ENCODE peak calls at places on chromosomes 13 and 19, in ten cellular contexts. V, N, O, D, U, R, T, B, A and K are unnamed samples.
A peak's percentile ranks its signal among the peaks of the same experiment; 100 is the strongest.

GRCh38 chr13:23509781-23510543 is 60.2 kb upstream of the TNFRSF19 start:
- DNase-seq in T (no peak), A (peak; percentile 55), R (no peak), V (no peak), N (no peak), B (no peak), O (no peak), U (peak; percentile 19), D (no peak), K (no peak)

GRCh38 chr19:10290439-10290875 is 705 bp downstream of the ICAM5 start:
- DNase-seq in A (no peak), T (peak; percentile 15), B (no peak), D (peak; percentile 40), O (no peak), N (peak; percentile 75), U (peak; percentile 30), R (no peak), V (no peak), K (no peak)

GRCh38 chr19:44808463-44809371 is at the start of gene BCAM:
- DNase-seq in V (peak; percentile 71), D (peak; percentile 91), A (peak; percentile 85), U (peak; percentile 79), N (peak; percentile 90), R (peak; percentile 90), T (peak; percentile 70), B (no peak), O (peak; percentile 86), K (no peak)

GRCh38 chr19:16041571-16042386 is 34.5 kb upstream of the TPM4 start:
- DNase-seq in R (peak; percentile 84), D (peak; percentile 86), V (peak; percentile 79), T (peak; percentile 90), B (peak; percentile 45), N (peak; percentile 97), O (peak; percentile 85), A (peak; percentile 81), U (peak; percentile 92), K (peak; percentile 75)

GRCh38 chr13:22596157-22596863 is 584.5 kb upstream of the SGCG start:
- DNase-seq in N (no peak), R (no peak), B (no peak), O (no peak), A (no peak), D (no peak), V (no peak), U (no peak), T (no peak), K (no peak)

GRCh38 chr19:42540071-42540553 is 11.8 kb upstream of the CEACAM1 start:
- DNase-seq in R (no peak), T (no peak), N (peak; percentile 63), A (peak; percentile 31), O (no peak), D (peak; percentile 58), B (no peak), U (no peak), V (no peak), K (no peak)

GRCh38 chr13:87005511-87005910 is 665.7 kb upstream of the SLITRK5 start:
- DNase-seq in R (no peak), A (no peak), D (no peak), U (no peak), O (no peak), N (no peak), B (no peak), V (no peak), T (no peak), K (no peak)

GRCh38 chr13:112322562-112322961 is 53.6 kb upstream of the SPACA7 start:
- DNase-seq in R (no peak), V (no peak), D (no peak), T (no peak), A (no peak), O (no peak), U (no peak), N (no peak), B (no peak), K (no peak)

GRCh38 chr13:24148414-24149305 is 11.9 kb upstream of the SPATA13 start:
- DNase-seq in O (no peak), V (peak; percentile 36), B (no peak), R (no peak), U (peak; percentile 91), D (no peak), T (peak; percentile 62), A (peak; percentile 93), N (peak; percentile 89), K (no peak)

GRCh38 chr19:5916201-5916708 is 2.2 kb downstream of the CAPS start:
- DNase-seq in U (no peak), O (no peak), N (no peak), B (no peak), T (no peak), R (no peak), A (peak; percentile 38), D (no peak), V (no peak), K (no peak)

GRCh38 chr19:11535792-11536595 is 2.7 kb upstream of the CNN1 start:
- DNase-seq in A (peak; percentile 92), O (peak; percentile 95), R (peak; percentile 94), T (peak; percentile 93), U (peak; percentile 94), D (peak; percentile 97), B (peak; percentile 56), N (peak; percentile 97), V (peak; percentile 73), K (peak; percentile 96)

GRCh38 chr19:16001481-16002312 is 52.9 kb downstream of the OR10H4 start:
- DNase-seq in D (no peak), R (no peak), N (no peak), B (no peak), T (peak; percentile 21), U (peak; percentile 16), O (no peak), A (peak; percentile 80), V (peak; percentile 15), K (no peak)

GRCh38 chr19:7293795-7294570 is at the start of gene INSR:
- DNase-seq in D (peak; percentile 93), B (peak; percentile 53), T (peak; percentile 93), N (peak; percentile 95), A (peak; percentile 94), U (peak; percentile 85), O (peak; percentile 95), V (peak; percentile 87), R (peak; percentile 91), K (peak; percentile 48)

GRCh38 chr19:40550951-40551350 is 25.7 kb upstream of the SHKBP1 start:
- DNase-seq in O (no peak), B (no peak), V (no peak), R (no peak), A (no peak), N (peak; percentile 62), D (no peak), U (no peak), T (no peak), K (no peak)

GRCh38 chr13:51282322-51282721 is 57.2 kb upstream of the SERPINE3 start:
- DNase-seq in A (no peak), T (no peak), B (no peak), U (no peak), V (peak; percentile 26), D (no peak), R (peak; percentile 52), O (no peak), N (peak; percentile 44), K (no peak)
- TF ChIP-seq CTCF in A (no peak), T (no peak), B (no peak), U (no peak), V (no peak), D (no peak), R (no peak), O (no peak), N (no peak), K (no peak)

GRCh38 chr19:17340302-17340870 is 3.0 kb downstream of the GTPBP3 start:
- DNase-seq in V (no peak), R (no peak), A (no peak), T (peak; percentile 88), B (no peak), U (no peak), O (no peak), N (peak; percentile 91), D (peak; percentile 49), K (no peak)
- TF ChIP-seq CTCF in V (no peak), R (no peak), A (no peak), T (peak; percentile 26), B (no peak), U (no peak), O (no peak), N (no peak), D (no peak), K (no peak)

GRCh38 chr19:49016067-49016839 is 638 bp downstream of the LHB start:
- DNase-seq in T (no peak), A (no peak), R (no peak), O (no peak), B (no peak), U (no peak), N (no peak), V (no peak), D (no peak), K (no peak)

GRCh38 chr19:49017666-49018351 is 918 bp upstream of the LHB start:
- DNase-seq in N (peak; percentile 87), D (peak; percentile 79), R (peak; percentile 55), V (no peak), T (peak; percentile 49), A (peak; percentile 64), U (no peak), B (no peak), O (peak; percentile 80), K (peak; percentile 70)

GRCh38 chr19:49014870-49015255 is 2.0 kb downstream of the LHB start:
- DNase-seq in N (no peak), O (no peak), A (no peak), D (no peak), B (no peak), U (no peak), T (no peak), V (no peak), R (no peak), K (no peak)

GRCh38 chr19:49019242-49019932 is 2.5 kb upstream of the LHB start:
- DNase-seq in V (peak; percentile 69), O (peak; percentile 90), D (peak; percentile 77), N (peak; percentile 94), R (peak; percentile 69), T (peak; percentile 84), U (peak; percentile 70), A (peak; percentile 28), B (no peak), K (peak; percentile 69)

DNA sequence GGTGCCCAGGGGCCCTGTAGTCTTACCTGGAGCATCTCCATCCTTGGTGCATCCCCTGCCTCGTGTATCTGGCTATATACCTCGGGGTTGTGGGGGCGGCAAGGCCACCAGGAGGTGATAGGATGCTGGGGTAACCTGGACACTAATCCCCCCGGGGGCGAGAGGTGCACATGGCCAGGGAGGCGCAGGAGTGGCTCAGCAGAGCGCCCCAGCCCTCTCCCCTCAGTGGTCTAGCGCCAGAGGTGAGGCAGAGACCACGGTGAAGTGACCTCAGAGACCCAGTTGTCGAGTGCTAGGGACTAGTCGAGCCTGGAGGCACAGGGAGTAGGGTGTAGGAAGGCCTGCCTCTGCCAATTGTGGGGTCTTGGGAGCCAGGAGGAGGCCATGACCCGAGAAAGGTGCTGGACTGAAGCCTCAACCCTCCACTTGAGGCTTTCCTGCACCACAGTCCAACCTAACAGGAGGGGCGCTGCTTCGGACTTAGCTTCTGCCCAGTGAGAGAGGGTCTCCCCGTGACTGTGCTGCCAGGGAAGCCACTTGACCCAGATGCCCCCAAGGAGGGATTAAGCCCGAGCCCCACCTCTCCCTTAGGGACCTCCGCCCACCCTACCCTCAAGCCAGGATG is at the start of gene LHB:
- DNase-seq in N (no peak), T (no peak), B (no peak), V (no peak), A (no peak), U (no peak), R (no peak), D (no peak), O (no peak), K (no peak)
- TF ChIP-seq CTCF in N (no peak), T (no peak), B (no peak), V (no peak), A (no peak), U (no peak), R (no peak), D (no peak), O (no peak), K (no peak)

GRCh38 chr13:109204252-109204651 is 574.8 kb downstream of the MYO16 start:
- DNase-seq in B (no peak), D (no peak), U (no peak), T (no peak), R (no peak), A (no peak), N (no peak), V (peak; percentile 10), O (no peak), K (no peak)
- TF ChIP-seq CTCF in B (no peak), D (no peak), U (no peak), T (no peak), R (no peak), A (no peak), N (no peak), V (no peak), O (no peak), K (no peak)